ENCODE peak calls at places on chromosomes 16 and 17, in seven cellular contexts. O, A, Q, G, V, K and E are unnamed samples.

GRCh38 chr17:70137451-70138230 is 31.7 kb upstream of the KCNJ2 start:
- DNase-seq in O (peak), A (no peak), Q (peak), G (peak), V (no peak), K (peak), E (no peak)

GRCh38 chr17:43768943-43769342 is 9.8 kb downstream of the DUSP3 start:
- DNase-seq in O (no peak), A (no peak), Q (no peak), G (no peak), V (peak), K (no peak), E (no peak)

GRCh38 chr16:4769306-4769638 is 2.3 kb upstream of the ZNF500 start:
- DNase-seq in O (no peak), A (no peak), Q (no peak), G (no peak), V (no peak), K (no peak), E (no peak)

GRCh38 chr17:48814504-48814903 is 2.5 kb downstream of the TTLL6 start:
- DNase-seq in O (peak), A (no peak), Q (no peak), G (no peak), V (no peak), K (peak), E (peak)

GRCh38 chr17:19317359-19318095 is 45.0 kb downstream of the B9D1 start:
- DNase-seq in O (peak), A (no peak), Q (peak), G (no peak), V (peak), K (peak), E (no peak)

GRCh38 chr17:5110816-5111215 is 862 bp downstream of the ZNF232 start:
- DNase-seq in O (no peak), A (no peak), Q (no peak), G (no peak), V (no peak), K (no peak), E (no peak)

GRCh38 chr16:25872369-25873070 is 180.8 kb downstream of the HS3ST4 start:
- DNase-seq in O (no peak), A (no peak), Q (no peak), G (no peak), V (no peak), K (no peak), E (no peak)

GRCh38 chr16:35572186-35572585 is 2112.8 kb downstream of the TP53TG3F start:
- DNase-seq in O (no peak), A (no peak), Q (no peak), G (no peak), V (no peak), K (no peak), E (no peak)

GRCh38 chr16:82063456-82064082 is 28.5 kb downstream of the HSD17B2 start:
- DNase-seq in O (no peak), A (no peak), Q (no peak), G (no peak), V (no peak), K (no peak), E (no peak)

GRCh38 chr17:33682622-33683021 is 389.5 kb upstream of the ASIC2 start:
- DNase-seq in O (no peak), A (no peak), Q (no peak), G (no peak), V (no peak), K (no peak), E (no peak)

GRCh38 chr16:52398491-52398960 is 148.4 kb downstream of the TOX3 start:
- DNase-seq in O (no peak), A (no peak), Q (no peak), G (no peak), V (no peak), K (no peak), E (no peak)

GRCh38 chr16:73082608-73083007 is 34.7 kb upstream of the ZFHX3 start:
- DNase-seq in O (peak), A (no peak), Q (peak), G (peak), V (no peak), K (peak), E (no peak)

GRCh38 chr17:45143767-45144198 is 4.5 kb upstream of the HEXIM1 start:
- DNase-seq in O (no peak), A (peak), Q (no peak), G (peak), V (peak), K (peak), E (no peak)

GRCh38 chr17:81481011-81481799 is 31.4 kb downstream of the ACTG1 start:
- DNase-seq in O (peak), A (peak), Q (no peak), G (peak), V (peak), K (peak), E (peak)

GRCh38 chr16:51151951-51152663 is 1.0 kb upstream of the SALL1 start:
- DNase-seq in O (peak), A (no peak), Q (peak), G (peak), V (peak), K (peak), E (no peak)

GRCh38 chr16:81570189-81570846 is 125.7 kb downstream of the CMIP start:
- DNase-seq in O (no peak), A (no peak), Q (no peak), G (no peak), V (peak), K (no peak), E (no peak)

DNA sequence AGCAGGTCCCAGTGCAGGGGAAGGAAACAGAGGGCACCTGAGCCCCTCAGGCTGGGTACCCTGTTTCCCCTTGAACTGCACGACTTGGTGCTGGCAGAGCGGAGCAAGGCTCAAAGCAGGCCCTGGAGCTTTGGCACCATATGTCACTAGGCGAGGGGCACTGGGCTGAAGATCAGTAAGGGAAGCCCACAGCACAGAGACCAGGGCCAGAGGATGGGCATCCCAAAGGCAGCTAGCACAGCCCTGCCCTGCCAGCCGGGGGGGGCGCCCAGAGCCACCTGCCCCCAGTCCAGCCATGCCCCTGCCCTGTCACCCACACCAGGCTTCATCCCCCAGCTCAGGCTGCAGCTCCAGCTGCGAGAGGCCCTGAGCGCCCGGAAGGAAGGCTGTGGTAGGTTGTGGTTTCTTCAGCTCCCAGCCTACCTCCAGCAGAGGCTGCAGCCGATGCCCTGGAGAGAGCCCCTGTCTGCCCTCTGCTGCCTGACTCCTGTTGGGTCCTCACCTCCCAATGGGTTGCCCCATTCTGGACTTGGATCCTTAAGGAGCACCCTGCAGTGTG is 10.9 kb downstream of the NHERF1 start:
- DNase-seq in O (no peak), A (no peak), Q (no peak), G (no peak), V (no peak), K (no peak), E (peak)
- TF ChIP-seq CTCF in O (no peak), A (no peak), Q (no peak), G (no peak), V (no peak), K (no peak), E (no peak)

GRCh38 chr17:65403616-65404015 is 157.8 kb downstream of the AXIN2 start:
- DNase-seq in O (no peak), A (no peak), Q (no peak), G (no peak), V (no peak), K (no peak), E (no peak)
- TF ChIP-seq CTCF in O (no peak), A (no peak), Q (no peak), G (no peak), V (no peak), K (no peak), E (no peak)

GRCh38 chr17:80413771-80414507 is 1.0 kb upstream of the ENDOV start:
- DNase-seq in O (no peak), A (no peak), Q (no peak), G (no peak), V (no peak), K (no peak), E (no peak)
- TF ChIP-seq CTCF in O (no peak), A (no peak), Q (no peak), G (no peak), V (no peak), K (no peak), E (no peak)

DNA sequence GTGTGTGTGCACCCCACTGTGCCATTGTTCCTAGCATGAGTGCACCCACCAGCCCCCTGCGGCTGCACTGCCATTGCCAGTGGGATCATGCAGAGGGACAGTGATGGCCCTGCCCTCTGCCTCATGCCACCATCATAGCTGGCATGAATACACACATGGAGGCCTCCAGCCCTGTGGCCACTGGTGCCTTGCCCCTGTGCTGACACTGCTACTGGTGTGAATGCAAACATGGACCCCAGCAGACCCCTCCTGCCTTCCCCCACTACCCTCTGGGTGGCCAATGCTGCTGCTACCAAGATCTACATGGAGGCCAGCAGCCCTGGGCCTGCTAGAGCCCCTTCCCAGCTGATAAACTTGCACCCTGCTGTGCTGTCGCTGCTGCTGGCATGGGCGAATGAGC is 995.5 kb upstream of the GOT2 start:
- DNase-seq in O (no peak), A (no peak), Q (no peak), G (no peak), V (no peak), K (no peak), E (no peak)
- TF ChIP-seq CTCF in O (no peak), A (no peak), Q (no peak), G (no peak), V (no peak), K (no peak), E (no peak)

GRCh38 chr17:79644617-79645016 is 33.8 kb upstream of the RBFOX3 start:
- DNase-seq in O (no peak), A (no peak), Q (no peak), G (no peak), V (no peak), K (no peak), E (no peak)
- TF ChIP-seq CTCF in O (no peak), A (no peak), Q (no peak), G (no peak), V (no peak), K (no peak), E (no peak)

DNA sequence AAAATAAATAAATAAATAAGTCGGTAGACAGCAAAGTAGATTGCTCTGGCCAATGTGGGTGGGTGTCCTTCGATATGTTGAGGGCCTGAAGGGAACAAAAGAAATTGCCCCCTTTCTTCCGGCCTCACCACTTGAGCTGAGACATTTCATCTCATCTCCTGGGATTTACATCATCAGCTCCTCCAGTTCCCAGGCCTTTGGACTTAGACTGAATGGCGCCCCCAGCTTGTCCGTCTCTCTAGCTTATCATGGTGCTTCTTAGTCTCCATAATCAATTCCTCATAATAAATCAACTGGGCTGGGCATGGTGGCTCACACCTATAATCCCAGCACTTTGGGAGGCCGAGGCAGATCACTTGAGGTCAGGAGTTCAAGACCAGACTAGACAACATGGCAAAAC is 13.8 kb upstream of the HAP1 start:
- DNase-seq in O (no peak), A (no peak), Q (no peak), G (no peak), V (no peak), K (no peak), E (no peak)
- TF ChIP-seq CTCF in O (no peak), A (no peak), Q (no peak), G (no peak), V (no peak), K (no peak), E (no peak)